ENCODE peak calls at places on chromosome 10, in eight cellular contexts. B is AG04449; D is T-helper 1 cell; N is MV-4-11; K is tibial artery; H is brain pericyte; A is RKO; G is stimulated activated naive CD4-positive, alpha-beta T cell treated with Interleukin-2 at 50 U/mL for 16 hours. I is an unnamed sample.

GRCh38 chr10:116521424-116522305 is 24.1 kb upstream of the PNLIP start:
- DNase-seq in B (no peak), D (no peak), N (peak), K (no peak), H (no peak), A (peak), G (peak), I (no peak)

GRCh38 chr10:130747946-130748345 is 563.6 kb downstream of the TCERG1L start:
- DNase-seq in B (no peak), D (no peak), N (no peak), K (peak), H (no peak), A (no peak), G (no peak), I (no peak)

GRCh38 chr10:12006671-12007070 is 35.9 kb downstream of the UPF2 start:
- DNase-seq in B (no peak), D (no peak), N (no peak), K (no peak), H (no peak), A (no peak), G (no peak), I (no peak)

GRCh38 chr10:34689053-34689452 is 126.0 kb downstream of the PARD3 start:
- DNase-seq in B (no peak), D (no peak), N (no peak), K (no peak), H (no peak), A (no peak), G (no peak), I (no peak)

GRCh38 chr10:77282163-77282562 is 355.4 kb downstream of the KCNMA1 start:
- DNase-seq in B (no peak), D (no peak), N (no peak), K (no peak), H (no peak), A (no peak), G (no peak), I (no peak)

GRCh38 chr10:66176772-66177171 is 749.1 kb upstream of the LRRTM3 start:
- DNase-seq in B (no peak), D (no peak), N (peak), K (no peak), H (peak), A (no peak), G (no peak), I (no peak)

GRCh38 chr10:96345250-96345649 is 13.6 kb downstream of the OPALIN start:
- DNase-seq in B (no peak), D (no peak), N (no peak), K (no peak), H (no peak), A (no peak), G (no peak), I (no peak)

GRCh38 chr10:119333146-119333792 is 125.9 kb downstream of the GRK5 start:
- DNase-seq in B (no peak), D (no peak), N (peak), K (no peak), H (no peak), A (peak), G (peak), I (peak)

GRCh38 chr10:73773152-73773879 is 8.5 kb upstream of the CHCHD1 start:
- DNase-seq in B (no peak), D (no peak), N (no peak), K (peak), H (no peak), A (peak), G (no peak), I (no peak)

GRCh38 chr10:42428534-42428933 is 209.8 kb downstream of the ZNF33B start:
- DNase-seq in B (no peak), D (no peak), N (no peak), K (no peak), H (no peak), A (peak), G (no peak), I (no peak)

GRCh38 chr10:132510174-132510611 is 27.4 kb upstream of the INPP5A start:
- DNase-seq in B (no peak), D (no peak), N (no peak), K (peak), H (no peak), A (no peak), G (no peak), I (no peak)

GRCh38 chr10:103493911-103494877 is 689 bp downstream of the NEURL1 start:
- DNase-seq in B (no peak), D (no peak), N (no peak), K (no peak), H (no peak), A (no peak), G (peak), I (peak)

GRCh38 chr10:27625452-27626345 is 119.9 kb downstream of the MKX start:
- DNase-seq in B (no peak), D (no peak), N (no peak), K (no peak), H (no peak), A (no peak), G (no peak), I (no peak)

GRCh38 chr10:47264797-47265281 is 35.2 kb upstream of the GDF10 start:
- DNase-seq in B (no peak), D (no peak), N (peak), K (no peak), H (no peak), A (peak), G (peak), I (peak)

I was measured in stimulated activated CD4-positive, alpha-beta T cell treated with anti-CD3 and anti-CD28 coated beads, Interleukin-1b, Interleukin-23, amount 100 ng/mL, for 4 hours.